ENCODE peak calls at places on chromosomes 11 and 22, in six cellular contexts. K, T, Q, M, H and Y are unnamed samples.

GRCh38 chr11:72483412-72484186 is 49.3 kb upstream of the CLPB start:
- DNase-seq in K (no peak), Q (no peak), M (no peak), H (peak; percentile 68), T (no peak), Y (peak; percentile 27)

GRCh38 chr22:39947488-39948216 is 12.5 kb upstream of the TMA7B start:
- DNase-seq in T (no peak), M (no peak), H (no peak), Q (no peak), K (no peak), Y (no peak)

GRCh38 chr11:30344085-30344484 is 21.2 kb downstream of the ARL14EP start:
- DNase-seq in H (no peak), T (no peak), M (no peak), Q (no peak), K (no peak), Y (no peak)

GRCh38 chr11:115578275-115578674 is 74.1 kb upstream of the CADM1 start:
- DNase-seq in M (no peak), T (no peak), K (no peak), Q (no peak), H (no peak), Y (no peak)

GRCh38 chr11:132032555-132032954 is 662.1 kb downstream of the NTM start:
- DNase-seq in Q (no peak), H (peak; percentile 56), T (no peak), K (no peak), M (peak; percentile 68), Y (no peak)

GRCh38 chr11:18310800-18311340 is 11.1 kb downstream of the HPS5 start:
- DNase-seq in T (no peak), K (no peak), M (no peak), Q (no peak), H (no peak), Y (peak; percentile 61)

GRCh38 chr11:86386791-86387190 is 12.1 kb downstream of the CCDC81 start:
- DNase-seq in M (no peak), Q (no peak), H (no peak), K (no peak), T (no peak), Y (no peak)

GRCh38 chr22:40818192-40818746 is 877 bp downstream of the SLC25A17 start:
- DNase-seq in M (no peak), T (peak; percentile 4), H (no peak), K (no peak), Q (no peak), Y (no peak)

GRCh38 chr11:129815596-129816461 is at the start of gene TMEM45B:
- DNase-seq in Q (no peak), M (no peak), K (peak; percentile 55), H (no peak), T (peak; percentile 14), Y (no peak)

GRCh38 chr22:38494939-38495338 is 11.2 kb downstream of the DDX17 start:
- DNase-seq in K (no peak), H (no peak), T (peak; percentile 51), M (no peak), Q (no peak), Y (no peak)

GRCh38 chr11:24794064-24794463 is 297.2 kb downstream of the LUZP2 start:
- DNase-seq in M (no peak), K (no peak), Q (no peak), H (no peak), T (no peak), Y (no peak)

GRCh38 chr22:28714043-28714442 is 27.6 kb downstream of the CHEK2 start:
- DNase-seq in K (no peak), H (no peak), Q (no peak), M (no peak), T (no peak), Y (no peak)

GRCh38 chr11:56889986-56890385 is 98.7 kb upstream of the OR5AK2 start:
- DNase-seq in Q (no peak), H (no peak), K (no peak), M (no peak), T (no peak), Y (no peak)

GRCh38 chr11:3156282-3156660 is 8.8 kb downstream of the OSBPL5 start:
- DNase-seq in T (no peak), K (no peak), Q (no peak), H (no peak), M (no peak), Y (no peak)

GRCh38 chr11:47571895-47572294 is 6.5 kb downstream of the PTPMT1 start:
- DNase-seq in M (no peak), K (no peak), T (no peak), Q (no peak), H (peak; percentile 32), Y (no peak)

GRCh38 chr11:61697093-61697492 is 16.9 kb downstream of the DAGLA start:
- DNase-seq in Q (peak; percentile 89), M (no peak), T (peak; percentile 80), K (peak; percentile 83), H (no peak), Y (peak; percentile 38)

GRCh38 chr11:117256573-117256972 is 24.1 kb downstream of the RNF214 start:
- DNase-seq in M (no peak), H (peak; percentile 42), T (no peak), K (no peak), Q (no peak), Y (no peak)

GRCh38 chr11:2825261-2825885 is 60.2 kb downstream of the CDKN1C start:
- DNase-seq in M (peak; percentile 26), K (peak; percentile 72), H (peak; percentile 78), Q (no peak), T (no peak), Y (peak; percentile 49)

GRCh38 chr11:36073411-36074203 is 129.7 kb downstream of the LDLRAD3 start:
- DNase-seq in H (peak; percentile 83), Q (no peak), T (no peak), M (peak; percentile 72), K (peak; percentile 30), Y (peak; percentile 45)

GRCh38 chr11:67287355-67288197 is 1.5 kb upstream of the ANKRD13D start:
- DNase-seq in M (no peak), H (no peak), K (peak; percentile 25), Q (no peak), T (no peak), Y (no peak)

GRCh38 chr11:61274084-61274483 is 21.0 kb downstream of the VWCE start:
- DNase-seq in T (no peak), Q (no peak), M (no peak), H (no peak), K (no peak), Y (no peak)

DNA sequence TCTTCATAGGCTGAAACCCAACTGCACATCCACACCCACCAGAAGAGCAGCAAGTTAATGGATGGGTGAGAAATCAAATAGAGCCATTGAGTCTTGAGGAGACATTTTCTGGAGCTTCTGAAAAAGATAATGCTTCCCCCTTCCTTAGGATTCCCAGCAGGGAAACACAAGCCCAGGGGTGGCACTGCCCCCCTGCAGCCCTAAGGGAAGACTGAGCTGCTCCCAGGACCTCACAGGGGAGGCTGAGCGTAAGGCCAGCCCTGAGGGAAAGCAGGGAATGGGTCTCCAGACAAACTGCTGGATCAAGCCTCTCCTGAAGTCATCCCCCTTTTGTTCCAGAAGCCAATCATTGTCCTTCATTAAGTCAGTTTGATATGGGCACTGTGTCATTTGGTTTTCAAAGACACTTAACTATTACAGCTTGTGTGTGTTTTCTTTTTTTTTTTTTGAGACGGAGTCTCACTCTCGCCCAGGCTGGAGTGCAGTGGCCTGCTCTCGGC is 15.1 kb downstream of the LTO1 start:
- DNase-seq in M (no peak), T (no peak), H (no peak), K (no peak), Q (no peak), Y (no peak)
- H3K27ac ChIP-seq in M (no peak overlapping the region), T (no peak overlapping the region), H (no peak overlapping the region), K (no peak overlapping the region), Q (no peak overlapping the region), Y (no peak overlapping the region)

GRCh38 chr22:50318698-50319411 is 8.0 kb downstream of the DENND6B start:
- DNase-seq in T (no peak), H (no peak), K (no peak), Q (peak; percentile 60), M (no peak), Y (no peak)
- H3K27ac ChIP-seq in T (no peak overlapping the region), H (no peak overlapping the region), K (no peak overlapping the region), Q (no peak overlapping the region), M (no peak overlapping the region), Y (no peak overlapping the region)

GRCh38 chr22:31177420-31178162 is 17.6 kb downstream of the RNF185 start:
- DNase-seq in K (no peak), M (peak; percentile 83), H (peak; percentile 69), Q (peak; percentile 93), T (no peak), Y (no peak)
- H3K27ac ChIP-seq in K (no peak overlapping the region), M (peak overlapping the region; percentile 90), H (peak overlapping the region; percentile 95), Q (peak overlapping the region; percentile 97), T (no peak overlapping the region), Y (no peak overlapping the region)

GRCh38 chr11:70048279-70049024 is 29.7 kb upstream of the ANO1 start:
- DNase-seq in K (no peak), H (peak; percentile 12), Q (no peak), M (no peak), T (peak; percentile 45), Y (no peak)
- H3K27ac ChIP-seq in K (no peak overlapping the region), H (no peak overlapping the region), Q (no peak overlapping the region), M (no peak overlapping the region), T (no peak overlapping the region), Y (no peak overlapping the region)

GRCh38 chr11:44976576-44976975 is 25.9 kb upstream of the TP53I11 start:
- DNase-seq in K (no peak), T (no peak), H (no peak), M (no peak), Q (no peak), Y (no peak)

GRCh38 chr11:44978279-44978960 is 27.7 kb upstream of the TP53I11 start:
- DNase-seq in Q (no peak), H (peak; percentile 36), M (no peak), K (no peak), T (peak; percentile 41), Y (no peak)

GRCh38 chr11:44978961-44979331 is 28.3 kb upstream of the TP53I11 start:
- DNase-seq in Q (no peak), H (no peak), M (no peak), K (peak; percentile 69), T (no peak), Y (no peak)

GRCh38 chr11:44979536-44980399 is 29.1 kb upstream of the TP53I11 start:
- DNase-seq in K (peak; percentile 89), M (no peak), T (peak; percentile 86), H (no peak), Q (peak; percentile 83), Y (no peak)

GRCh38 chr11:44977493-44977984 is 26.9 kb upstream of the TP53I11 start:
- DNase-seq in M (no peak), H (peak; percentile 51), T (peak; percentile 95), K (no peak), Q (no peak), Y (peak; percentile 17)
- H3K27ac ChIP-seq in M (no peak overlapping the region), H (no peak overlapping the region), T (peak overlapping the region; percentile 4), K (no peak overlapping the region), Q (peak overlapping the region; percentile 84), Y (no peak overlapping the region)

GRCh38 chr22:26646158-26646557 is 11.2 kb upstream of the MIAT start:
- DNase-seq in K (no peak), H (no peak), T (peak; percentile 36), M (no peak), Q (no peak), Y (no peak)
- H3K27ac ChIP-seq in K (no peak overlapping the region), H (no peak overlapping the region), T (no peak overlapping the region), M (no peak overlapping the region), Q (no peak overlapping the region), Y (no peak overlapping the region)